ENCODE peak calls at places on chromosome 13, in nine cellular contexts. W, V, O, P, K, F, X, Z and R are unnamed samples. For H3K9me3, the result is how much of the 10 kb centered on the place peaks cover.

GRCh38 chr13:100439247-100439955 is 149.2 kb downstream of the GGACT start:
- DNase-seq in W (no peak), V (no peak), O (no peak), P (no peak), K (no peak), F (no peak), X (peak), Z (no peak), R (no peak)

GRCh38 chr13:75417006-75417384 is 65.0 kb downstream of the TBC1D4 start:
- DNase-seq in W (no peak), V (no peak), O (no peak), P (peak), K (no peak), F (no peak), X (no peak), Z (no peak), R (no peak)

GRCh38 chr13:76383671-76384461 is 502.3 kb downstream of the KCTD12 start:
- DNase-seq in W (no peak), V (no peak), O (peak), P (no peak), K (peak), F (peak), X (no peak), Z (no peak), R (no peak)

GRCh38 chr13:59472134-59472533 is 691.6 kb downstream of the DIAPH3 start:
- DNase-seq in W (no peak), V (no peak), O (no peak), P (no peak), K (peak), F (peak), X (no peak), Z (no peak), R (no peak)

GRCh38 chr13:51148952-51149573 is 38.0 kb upstream of the C13orf42 start:
- DNase-seq in W (no peak), V (no peak), O (peak), P (no peak), K (peak), F (peak), X (peak), Z (peak), R (no peak)

GRCh38 chr13:105591308-105591707 is 944.2 kb downstream of the EFNB2 start:
- DNase-seq in W (no peak), V (no peak), O (no peak), P (no peak), K (no peak), F (no peak), X (no peak), Z (no peak), R (no peak)

GRCh38 chr13:50676602-50677001 is 166.9 kb downstream of the DLEU7 start:
- DNase-seq in W (no peak), V (no peak), O (no peak), P (no peak), K (peak), F (peak), X (no peak), Z (no peak), R (no peak)

GRCh38 chr13:50989476-50989875 is 79.9 kb downstream of the RNASEH2B start:
- DNase-seq in W (no peak), V (no peak), O (no peak), P (no peak), K (peak), F (peak), X (peak), Z (no peak), R (no peak)

GRCh38 chr13:105037064-105037463 is 1498.4 kb downstream of the EFNB2 start:
- DNase-seq in W (no peak), V (no peak), O (no peak), P (no peak), K (no peak), F (peak), X (no peak), Z (no peak), R (no peak)

GRCh38 chr13:107518292-107518691 is 697.0 kb downstream of the LIG4 start:
- DNase-seq in W (no peak), V (no peak), O (no peak), P (no peak), K (peak), F (peak), X (no peak), Z (no peak), R (no peak)

GRCh38 chr13:48602296-48603040 is 51.3 kb upstream of the CYSLTR2 start:
- DNase-seq in W (no peak), V (no peak), O (no peak), P (no peak), K (no peak), F (no peak), X (no peak), Z (no peak), R (no peak)

GRCh38 chr13:49444517-49445395 is 682 bp downstream of the SETDB2 start:
- DNase-seq in W (peak), V (no peak), O (peak), P (no peak), K (peak), F (peak), X (no peak), Z (no peak), R (no peak)

GRCh38 chr13:76425930-76426329 is 460.3 kb downstream of the KCTD12 start:
- DNase-seq in W (no peak), V (no peak), O (peak), P (no peak), K (peak), F (peak), X (no peak), Z (no peak), R (no peak)

GRCh38 chr13:96816874-96817273 is 177.4 kb downstream of the OXGR1 start:
- DNase-seq in W (no peak), V (no peak), O (no peak), P (no peak), K (no peak), F (no peak), X (peak), Z (no peak), R (no peak)

GRCh38 chr13:44989071-44989889 is at the start of the genes GPALPP1 and NUFIP1:
- DNase-seq in W (peak), V (peak), O (peak), P (peak), K (peak), F (peak), X (peak), Z (peak), R (peak)

GRCh38 chr13:78256479-78256878 is 337.8 kb upstream of the EDNRB start:
- DNase-seq in W (no peak), V (no peak), O (no peak), P (no peak), K (no peak), F (no peak), X (no peak), Z (no peak), R (no peak)

GRCh38 chr13:29397265-29397664 is 198.2 kb downstream of the SLC7A1 start:
- DNase-seq in W (no peak), V (no peak), O (no peak), P (no peak), K (no peak), F (no peak), X (no peak), Z (no peak), R (no peak)

GRCh38 chr13:54092686-54093085 is 1064.1 kb downstream of the OLFM4 start:
- DNase-seq in W (no peak), V (no peak), O (no peak), P (no peak), K (no peak), F (no peak), X (no peak), Z (no peak), R (no peak)
- H3K9me3 ChIP-seq in W (under half), V (under half), O (under half), P (under half), K (under half), F (under half), X (under half), Z (under half), R (under half)

GRCh38 chr13:110363009-110363408 is 55.9 kb downstream of the COL4A2 start:
- DNase-seq in W (no peak), V (no peak), O (no peak), P (no peak), K (no peak), F (no peak), X (peak), Z (no peak), R (no peak)
- TF ChIP-seq CTCF in W (peak), V (no peak), O (peak), P (no peak), K (peak), F (no peak), X (peak), Z (no peak), R (no peak)

GRCh38 chr13:90270231-90270630 is 1077.3 kb upstream of the MIR17HG start:
- DNase-seq in W (no peak), V (no peak), O (no peak), P (no peak), K (peak), F (peak), X (no peak), Z (no peak), R (no peak)
- H3K9me3 ChIP-seq in W (under half), V (under half), O (under half), P (under half), K (under half), F (under half), X (under half), Z (under half), R (under half)

GRCh38 chr13:111114362-111115050 is 604 bp upstream of the ARHGEF7 start:
- DNase-seq in W (no peak), V (no peak), O (peak), P (peak), K (peak), F (peak), X (peak), Z (peak), R (no peak)

GRCh38 chr13:111116830-111117229 is 1.7 kb downstream of the ARHGEF7 start:
- DNase-seq in W (no peak), V (no peak), O (no peak), P (no peak), K (peak), F (no peak), X (no peak), Z (no peak), R (no peak)

GRCh38 chr13:111115051-111115840 is at the start of gene ARHGEF7:
- DNase-seq in W (no peak), V (no peak), O (peak), P (peak), K (no peak), F (peak), X (no peak), Z (no peak), R (no peak)

GRCh38 chr13:111117289-111117688 is 2.2 kb downstream of the ARHGEF7 start:
- DNase-seq in W (no peak), V (no peak), O (no peak), P (no peak), K (no peak), F (no peak), X (no peak), Z (no peak), R (no peak)

DNA sequence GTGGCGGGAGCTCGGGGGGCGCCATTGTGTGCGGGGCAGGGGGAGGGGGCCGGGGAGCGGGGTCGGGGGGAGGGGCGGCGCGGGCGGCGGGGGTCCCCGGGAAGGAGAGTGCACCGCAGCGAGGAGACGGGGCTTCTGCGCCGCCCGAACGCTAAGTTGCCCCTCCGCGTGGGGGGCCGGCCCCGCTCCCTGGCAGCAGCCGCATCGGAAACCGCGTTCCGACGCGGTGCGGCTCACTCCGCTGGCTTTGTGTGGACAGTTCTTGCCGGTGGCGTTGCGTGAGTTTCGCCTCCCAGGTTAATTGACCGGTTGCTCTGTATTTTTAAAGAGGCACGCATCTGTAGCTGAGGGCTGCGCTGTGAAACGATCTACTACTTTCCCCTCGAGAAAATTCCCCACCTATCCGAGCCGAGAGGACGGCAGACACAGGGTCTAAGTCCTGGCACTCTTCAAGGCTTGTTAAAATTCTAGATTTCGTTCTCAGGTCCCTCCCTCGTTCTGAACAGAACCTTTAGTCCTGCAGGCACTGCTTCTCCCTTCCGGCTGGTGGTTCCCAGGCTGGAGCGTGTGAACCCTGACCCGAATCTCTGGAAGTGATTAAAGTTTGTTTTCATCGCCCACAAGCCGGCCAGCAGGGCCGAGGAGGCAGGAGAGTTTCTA is 861 bp downstream of the ARHGEF7 start:
- DNase-seq in W (no peak), V (no peak), O (peak), P (peak), K (peak), F (peak), X (no peak), Z (peak), R (no peak)
- TF ChIP-seq CTCF in W (no peak), V (no peak), O (no peak), P (no peak), K (no peak), F (no peak), X (no peak), Z (no peak), R (no peak)

GRCh38 chr13:40875048-40875447 is 85.6 kb downstream of the SLC25A15 start:
- DNase-seq in W (no peak), V (no peak), O (no peak), P (no peak), K (no peak), F (no peak), X (no peak), Z (no peak), R (no peak)
- H3K9me3 ChIP-seq in W (under half), V (half or more), O (under half), P (half or more), K (under half), F (under half), X (under half), Z (under half), R (half or more)

GRCh38 chr13:53311561-53311960 is 282.9 kb downstream of the OLFM4 start:
- DNase-seq in W (no peak), V (no peak), O (no peak), P (no peak), K (no peak), F (no peak), X (no peak), Z (no peak), R (no peak)
- TF ChIP-seq CTCF in W (no peak), V (no peak), O (no peak), P (no peak), K (no peak), F (no peak), X (peak), Z (no peak), R (no peak)

GRCh38 chr13:113155982-113156655 is 2.3 kb upstream of the PROZ start:
- DNase-seq in W (no peak), V (no peak), O (no peak), P (no peak), K (no peak), F (no peak), X (peak), Z (no peak), R (no peak)

GRCh38 chr13:113158946-113159345 is 498 bp downstream of the PROZ start:
- DNase-seq in W (no peak), V (no peak), O (no peak), P (no peak), K (no peak), F (no peak), X (peak), Z (no peak), R (no peak)

GRCh38 chr13:113155201-113155600 is 3.2 kb upstream of the PROZ start:
- DNase-seq in W (no peak), V (no peak), O (no peak), P (no peak), K (no peak), F (no peak), X (peak), Z (no peak), R (no peak)

GRCh38 chr13:113157929-113158747 is at the start of gene PROZ:
- DNase-seq in W (no peak), V (no peak), O (no peak), P (no peak), K (no peak), F (no peak), X (peak), Z (no peak), R (no peak)

GRCh38 chr13:113157206-113157928 is 1.1 kb upstream of the PROZ start:
- DNase-seq in W (no peak), V (no peak), O (no peak), P (no peak), K (no peak), F (no peak), X (peak), Z (no peak), R (no peak)
- H3K9me3 ChIP-seq in W (under half), V (under half), O (under half), P (under half), K (under half), F (under half), X (under half), Z (under half), R (under half)